ENCODE peak calls at places on chromosomes 3 and 15, in eight cellular contexts. W is GM12878, G is endothelial cell, A is HT-29, I is A549, Z is NCI-H1694, L is frontal cortex, Q is left ventricle myocardium superior. V is an unnamed sample.

GRCh38 chr3:103510760-103511159 is 1075.9 kb downstream of the ZPLD1 start:
- DNase-seq in L (no peak), A (no peak), Z (no peak), W (no peak), Q (no peak), G (no peak), I (no peak), V (no peak)

GRCh38 chr3:167716920-167717319 is 17.8 kb downstream of the PDCD10 start:
- DNase-seq in L (no peak), I (no peak), Q (no peak), Z (no peak), G (no peak), A (peak), W (no peak), V (no peak)

GRCh38 chr3:171315101-171315500 is 145.1 kb downstream of the TNIK start:
- DNase-seq in Q (no peak), I (no peak), W (no peak), L (no peak), A (no peak), Z (no peak), G (no peak), V (no peak)

GRCh38 chr3:153165211-153165815 is 3.3 kb downstream of the RAP2B start:
- DNase-seq in W (no peak), Q (no peak), A (peak), G (no peak), Z (no peak), I (no peak), L (no peak), V (no peak)

GRCh38 chr15:83305696-83306291 is 21.3 kb upstream of the BNC1 start:
- DNase-seq in Z (no peak), I (no peak), Q (no peak), G (no peak), W (no peak), A (peak), L (no peak), V (no peak)

GRCh38 chr3:160287666-160288065 is 62.4 kb downstream of the C3orf80 start:
- DNase-seq in W (no peak), Q (no peak), G (no peak), L (no peak), Z (no peak), A (no peak), I (no peak), V (no peak)

GRCh38 chr3:136919799-136920580 is 37.8 kb upstream of the IL20RB start:
- DNase-seq in Q (no peak), A (no peak), W (no peak), G (no peak), I (no peak), L (no peak), Z (no peak), V (no peak)

GRCh38 chr15:31435256-31435781 is 108.7 kb downstream of the KLF13 start:
- DNase-seq in Q (peak), W (peak), G (peak), Z (no peak), A (peak), I (peak), L (peak), V (peak)

GRCh38 chr3:156606729-156607128 is 51.8 kb upstream of the SSR3 start:
- DNase-seq in Z (no peak), I (no peak), G (no peak), Q (no peak), L (no peak), A (no peak), W (no peak), V (no peak)

GRCh38 chr3:120558784-120559227 is 37.3 kb upstream of the NDUFB4 start:
- DNase-seq in L (peak), Z (peak), G (peak), A (peak), Q (peak), W (peak), I (peak), V (no peak)

GRCh38 chr15:74657846-74658245 is 38.0 kb downstream of the EDC3 start:
- DNase-seq in A (no peak), Q (no peak), L (no peak), G (no peak), W (no peak), Z (no peak), I (no peak), V (no peak)